ENCODE peak calls at places on chromosome 11, in eight cellular contexts. G, B, X, J, R, U, C and Z are unnamed samples.

GRCh38 chr11:44993971-44994705 is 43.5 kb upstream of the TP53I11 start:
- DNase-seq in G (no peak), B (no peak), X (no peak), J (no peak), R (no peak), U (no peak), C (no peak), Z (no peak)

GRCh38 chr11:61138940-61139339 is 22.3 kb downstream of the VPS37C start:
- DNase-seq in G (no peak), B (peak; percentile 46), X (peak; percentile 89), J (peak; percentile 78), R (peak; percentile 59), U (no peak), C (no peak), Z (no peak)

GRCh38 chr11:121654506-121655480 is 202.0 kb upstream of the SORL1-AS1 start:
- DNase-seq in G (no peak), B (no peak), X (peak; percentile 72), J (no peak), R (no peak), U (no peak), C (no peak), Z (no peak)

GRCh38 chr11:106137061-106137460 is 59.6 kb downstream of the AASDHPPT start:
- DNase-seq in G (no peak), B (no peak), X (no peak), J (no peak), R (no peak), U (no peak), C (no peak), Z (no peak)

GRCh38 chr11:88398372-88399140 is 61.0 kb upstream of the CTSC start:
- DNase-seq in G (no peak), B (no peak), X (peak; percentile 61), J (peak; percentile 81), R (no peak), U (peak; percentile 39), C (no peak), Z (no peak)

GRCh38 chr11:15471028-15471708 is 356.4 kb downstream of the INSC start:
- DNase-seq in G (no peak), B (no peak), X (no peak), J (no peak), R (no peak), U (no peak), C (no peak), Z (no peak)

GRCh38 chr11:63586451-63587166 is 23.4 kb upstream of the PLAAT2 start:
- DNase-seq in G (no peak), B (no peak), X (no peak), J (no peak), R (no peak), U (no peak), C (no peak), Z (no peak)

GRCh38 chr11:71324788-71325417 is 72.5 kb upstream of the SHANK2 start:
- DNase-seq in G (no peak), B (no peak), X (no peak), J (no peak), R (no peak), U (no peak), C (no peak), Z (no peak)

GRCh38 chr11:110966131-110966530 is 253.9 kb upstream of the ARHGAP20 start:
- DNase-seq in G (no peak), B (peak; percentile 56), X (no peak), J (no peak), R (no peak), U (no peak), C (no peak), Z (no peak)

GRCh38 chr11:130315354-130315970 is 745 bp upstream of the ZBTB44 start:
- DNase-seq in G (peak; percentile 47), B (peak; percentile 32), X (no peak), J (no peak), R (no peak), U (no peak), C (peak; percentile 31), Z (peak; percentile 31)

GRCh38 chr11:116851631-116852030 is 14.2 kb upstream of the APOA1 start:
- DNase-seq in G (peak; percentile 18), B (no peak), X (no peak), J (peak; percentile 23), R (no peak), U (no peak), C (no peak), Z (no peak)

GRCh38 chr11:31437742-31438435 is 68.2 kb downstream of the DNAJC24 start:
- DNase-seq in G (no peak), B (no peak), X (peak; percentile 6), J (peak; percentile 41), R (peak; percentile 10), U (no peak), C (no peak), Z (no peak)

GRCh38 chr11:14306481-14306880 is 52.5 kb downstream of the RRAS2 start:
- DNase-seq in G (no peak), B (no peak), X (no peak), J (no peak), R (no peak), U (peak; percentile 22), C (no peak), Z (no peak)

GRCh38 chr11:14310696-14311095 is 48.3 kb downstream of the RRAS2 start:
- DNase-seq in G (no peak), B (no peak), X (peak; percentile 75), J (peak; percentile 54), R (peak; percentile 49), U (no peak), C (no peak), Z (no peak)

GRCh38 chr11:14308114-14308896 is 50.7 kb downstream of the RRAS2 start:
- DNase-seq in G (no peak), B (no peak), X (peak; percentile 66), J (peak; percentile 60), R (no peak), U (peak; percentile 66), C (no peak), Z (no peak)

GRCh38 chr11:14309425-14310192 is 49.4 kb downstream of the RRAS2 start:
- DNase-seq in G (no peak), B (no peak), X (no peak), J (peak; percentile 17), R (no peak), U (no peak), C (no peak), Z (no peak)

GRCh38 chr11:14308897-14309387 is 50.0 kb downstream of the RRAS2 start:
- DNase-seq in G (no peak), B (no peak), X (no peak), J (no peak), R (no peak), U (no peak), C (no peak), Z (no peak)
- TF ChIP-seq CTCF in G (no peak), B (no peak), X (no peak), J (no peak), R (no peak), U (no peak), C (peak; percentile 5), Z (no peak)

DNA sequence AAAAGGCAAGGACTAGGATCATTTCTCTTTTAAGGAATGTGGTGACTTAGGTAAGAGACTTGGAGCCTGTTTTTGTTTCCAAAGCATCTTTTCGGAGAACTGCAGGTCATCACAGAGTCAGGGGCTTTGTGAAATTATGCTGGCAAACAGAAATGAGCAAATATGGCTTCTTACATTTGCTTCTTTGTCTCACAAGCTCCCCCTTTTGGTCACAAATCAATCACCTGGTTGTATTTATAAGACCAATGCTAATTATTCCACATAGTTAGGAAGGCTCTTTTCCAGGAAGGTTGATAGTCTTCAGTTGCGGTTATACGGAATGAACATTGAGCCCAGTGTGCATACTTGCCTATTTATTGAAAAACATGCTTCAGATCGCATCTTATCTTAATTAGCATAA is 34.6 kb upstream of the CEP126 start:
- DNase-seq in G (no peak), B (no peak), X (peak; percentile 81), J (peak; percentile 82), R (no peak), U (peak; percentile 81), C (no peak), Z (no peak)
- TF ChIP-seq CTCF in G (no peak), B (no peak), X (peak; percentile 57), J (peak; percentile 62), R (peak; percentile 56), U (peak; percentile 48), C (no peak), Z (peak; percentile 34)

DNA sequence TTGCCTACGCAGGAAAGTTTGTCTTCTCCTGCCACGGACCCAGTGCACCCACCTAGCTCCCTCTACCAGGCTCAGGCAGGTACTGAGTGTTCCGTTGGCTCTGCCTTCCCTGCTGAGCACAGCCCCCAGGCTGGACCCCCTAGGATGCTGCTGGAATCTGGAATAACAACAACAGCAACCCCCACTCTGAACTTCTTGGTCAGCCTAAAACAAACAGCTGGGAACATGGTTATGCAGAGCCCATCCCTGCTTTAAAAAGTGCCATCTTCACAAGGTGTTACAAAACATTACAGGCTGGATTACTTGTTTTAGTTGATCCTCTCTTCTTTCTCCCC is 1.8 kb downstream of the OPCML start:
- DNase-seq in G (no peak), B (no peak), X (no peak), J (no peak), R (no peak), U (no peak), C (no peak), Z (peak; percentile 20)
- TF ChIP-seq CTCF in G (no peak), B (no peak), X (no peak), J (no peak), R (no peak), U (no peak), C (no peak), Z (no peak)

GRCh38 chr11:35555238-35555887 is 29.9 kb upstream of the PAMR1 start:
- DNase-seq in G (no peak), B (no peak), X (peak; percentile 73), J (peak; percentile 88), R (no peak), U (no peak), C (no peak), Z (no peak)

GRCh38 chr11:35553021-35553420 is 27.6 kb upstream of the PAMR1 start:
- DNase-seq in G (no peak), B (no peak), X (no peak), J (peak; percentile 34), R (no peak), U (no peak), C (no peak), Z (no peak)

GRCh38 chr11:35553831-35554230 is 28.4 kb upstream of the PAMR1 start:
- DNase-seq in G (no peak), B (no peak), X (peak; percentile 89), J (peak; percentile 92), R (peak; percentile 93), U (peak; percentile 2), C (no peak), Z (no peak)

GRCh38 chr11:35558468-35558867 is 33.1 kb upstream of the PAMR1 start:
- DNase-seq in G (no peak), B (no peak), X (peak; percentile 85), J (peak; percentile 28), R (no peak), U (no peak), C (no peak), Z (no peak)

DNA sequence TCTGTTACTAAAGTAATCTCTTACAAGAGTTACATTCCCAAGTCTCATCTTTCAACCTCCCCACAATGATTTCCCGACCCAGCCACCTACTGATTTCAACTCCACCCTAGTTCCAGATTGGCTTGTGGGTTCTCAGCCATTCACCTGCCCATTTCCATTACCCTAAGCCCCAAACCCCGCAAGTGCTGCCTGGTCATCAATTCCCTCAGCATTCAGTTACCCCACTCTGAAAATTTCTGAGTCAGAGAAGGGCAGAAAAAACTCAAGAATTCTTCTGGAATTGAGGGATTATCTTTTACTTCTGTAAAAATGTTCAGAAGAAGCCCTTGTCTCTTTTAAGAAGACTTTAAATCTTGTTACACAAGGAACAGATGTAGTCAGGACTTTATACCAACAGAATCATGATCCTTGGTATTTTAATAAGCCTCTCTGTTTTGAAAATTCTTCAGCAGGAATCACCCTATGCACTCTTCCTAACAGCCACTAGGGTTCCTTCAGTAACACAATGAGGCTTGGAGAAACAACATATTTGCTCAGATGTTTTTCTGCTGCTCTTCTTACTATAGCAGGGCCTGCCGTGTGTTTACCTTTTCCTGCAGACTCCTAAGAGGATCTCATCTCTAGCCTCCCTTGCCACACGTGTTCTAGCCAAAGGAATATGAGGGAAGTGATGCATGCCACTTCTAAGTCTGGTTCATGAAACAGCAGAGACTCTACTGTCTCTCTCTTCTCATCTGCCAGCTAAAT is 29.2 kb upstream of the PAMR1 start:
- DNase-seq in G (no peak), B (no peak), X (peak; percentile 54), J (no peak), R (no peak), U (peak; percentile 8), C (no peak), Z (no peak)
- TF ChIP-seq CTCF in G (no peak), B (peak; percentile 22), X (peak; percentile 62), J (peak; percentile 53), R (peak; percentile 59), U (peak; percentile 10), C (no peak), Z (peak; percentile 53)